ENCODE peak calls at places on chromosomes 11 and 22, in four cellular contexts. One of them, this sample, is unnamed.

GRCh38 chr11:59097113-59097708 is 9.8 kb upstream of the FAM111B start:
- DNase-seq in PC-9: peak
- DNase-seq in neural progenitor cell: peak
- DNase-seq in hepatocyte: peak
- DNase-seq in this sample: peak

GRCh38 chr11:108235633-108236032 is 12.8 kb downstream of the ATM start:
- DNase-seq in PC-9: no peak
- DNase-seq in hepatocyte: no peak
- DNase-seq in neural progenitor cell: no peak
- DNase-seq in this sample: no peak

GRCh38 chr22:32206774-32207758 is 2.2 kb upstream of the RFPL2 start:
- DNase-seq in neural progenitor cell: peak
- DNase-seq in hepatocyte: peak
- DNase-seq in PC-9: peak
- DNase-seq in this sample: no peak

GRCh38 chr22:19287076-19287724 is 4.3 kb downstream of the CLTCL1 start:
- DNase-seq in PC-9: peak
- DNase-seq in neural progenitor cell: peak
- DNase-seq in hepatocyte: no peak
- DNase-seq in this sample: no peak

GRCh38 chr11:132520199-132520598 is 1012.1 kb downstream of the OPCML start:
- DNase-seq in neural progenitor cell: no peak
- DNase-seq in hepatocyte: no peak
- DNase-seq in PC-9: no peak
- DNase-seq in this sample: no peak

GRCh38 chr11:130001491-130002351 is 914 bp downstream of the PRDM10 start:
- DNase-seq in neural progenitor cell: peak
- DNase-seq in PC-9: peak
- DNase-seq in hepatocyte: peak
- DNase-seq in this sample: no peak

GRCh38 chr11:31022080-31022479 is 347.5 kb downstream of the DCDC1 start:
- DNase-seq in hepatocyte: no peak
- DNase-seq in PC-9: no peak
- DNase-seq in neural progenitor cell: no peak
- DNase-seq in this sample: no peak

GRCh38 chr11:70737816-70738630 is 339.7 kb downstream of the CTTN start:
- DNase-seq in neural progenitor cell: no peak
- DNase-seq in hepatocyte: no peak
- DNase-seq in PC-9: no peak
- DNase-seq in this sample: no peak

GRCh38 chr11:65491614-65492386 is 7.0 kb upstream of the MALAT1 start:
- DNase-seq in neural progenitor cell: peak
- DNase-seq in PC-9: peak
- DNase-seq in hepatocyte: peak
- DNase-seq in this sample: peak

GRCh38 chr22:43526951-43527350 is 115.1 kb downstream of the MPPED1 start:
- DNase-seq in PC-9: no peak
- DNase-seq in neural progenitor cell: no peak
- DNase-seq in hepatocyte: no peak
- DNase-seq in this sample: no peak

GRCh38 chr22:27720860-27721259 is 80.7 kb downstream of the MN1 start:
- DNase-seq in neural progenitor cell: no peak
- DNase-seq in hepatocyte: no peak
- DNase-seq in PC-9: no peak
- DNase-seq in this sample: no peak

GRCh38 chr22:18023509-18024275 is 669 bp downstream of the MICAL3 start:
- DNase-seq in PC-9: peak
- DNase-seq in neural progenitor cell: peak
- DNase-seq in hepatocyte: peak
- DNase-seq in this sample: peak

GRCh38 chr22:50577987-50578775 is at the start of gene CPT1B:
- DNase-seq in PC-9: no peak
- DNase-seq in hepatocyte: no peak
- DNase-seq in neural progenitor cell: no peak
- DNase-seq in this sample: peak
- TF ChIP-seq EZH2 in PC-9: no peak
- TF ChIP-seq EZH2 in hepatocyte: no peak
- TF ChIP-seq EZH2 in neural progenitor cell: no peak
- TF ChIP-seq EZH2 in this sample: no peak

GRCh38 chr11:44913502-44913901 is 37.2 kb downstream of the TP53I11 start:
- DNase-seq in PC-9: no peak
- DNase-seq in hepatocyte: no peak
- DNase-seq in neural progenitor cell: no peak
- DNase-seq in this sample: no peak
- TF ChIP-seq EZH2 in PC-9: no peak
- TF ChIP-seq EZH2 in hepatocyte: no peak
- TF ChIP-seq EZH2 in neural progenitor cell: no peak
- TF ChIP-seq EZH2 in this sample: no peak

GRCh38 chr11:862028-862703 is 19.5 kb downstream of the TSPAN4 start:
- DNase-seq in PC-9: no peak
- DNase-seq in hepatocyte: no peak
- DNase-seq in neural progenitor cell: peak
- DNase-seq in this sample: peak
- TF ChIP-seq EZH2 in PC-9: no peak
- TF ChIP-seq EZH2 in hepatocyte: no peak
- TF ChIP-seq EZH2 in neural progenitor cell: no peak
- TF ChIP-seq EZH2 in this sample: no peak

GRCh38 chr11:17745032-17745772 is 10.6 kb downstream of the KCNC1 start:
- DNase-seq in neural progenitor cell: no peak
- DNase-seq in PC-9: no peak
- DNase-seq in hepatocyte: no peak
- DNase-seq in this sample: no peak
- TF ChIP-seq EZH2 in neural progenitor cell: no peak
- TF ChIP-seq EZH2 in PC-9: no peak
- TF ChIP-seq EZH2 in hepatocyte: no peak
- TF ChIP-seq EZH2 in this sample: no peak

DNA sequence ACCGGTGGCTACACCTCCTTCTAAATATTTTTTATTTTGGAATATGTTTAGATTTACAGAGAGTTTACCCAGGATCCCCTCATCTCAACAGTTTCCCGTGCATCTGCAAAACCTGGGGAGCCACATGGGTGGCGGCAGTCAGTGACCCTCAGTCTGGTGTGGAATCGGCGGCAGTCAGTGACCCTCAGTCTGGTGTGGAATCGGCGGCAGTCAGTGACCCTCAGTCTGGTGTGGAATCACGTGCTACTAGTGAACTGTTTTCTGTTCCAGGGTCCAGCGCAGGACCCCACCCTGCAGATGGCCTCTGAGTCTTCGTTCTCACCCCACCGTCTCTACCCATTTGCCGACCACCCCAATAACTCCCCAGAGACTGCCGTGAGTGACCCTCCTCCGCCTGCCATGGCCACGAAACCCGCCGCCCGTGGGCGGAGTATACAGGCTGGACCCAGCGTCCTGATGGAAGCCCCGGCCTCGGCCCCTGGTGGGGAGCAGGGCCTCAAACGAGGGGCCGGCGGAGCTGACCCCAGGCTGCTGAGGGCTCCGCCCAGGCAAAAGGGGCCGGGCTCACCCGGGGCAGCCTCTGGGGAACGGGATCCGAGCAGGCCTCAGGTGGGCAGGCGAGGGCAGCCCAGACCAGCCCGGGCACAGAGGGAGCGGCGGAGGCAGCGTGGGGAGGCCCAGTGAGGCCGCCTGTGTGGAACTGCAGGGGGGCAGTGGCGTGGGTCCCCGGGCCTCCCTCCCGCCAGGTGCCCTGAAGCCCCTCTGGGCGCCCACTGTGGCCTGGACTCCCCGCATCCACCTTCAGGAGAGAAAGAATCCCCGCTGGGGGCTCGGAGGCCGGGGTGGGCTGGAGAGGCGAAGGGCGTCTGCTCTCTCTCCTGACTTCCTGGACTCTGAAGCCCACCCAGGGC is 2.5 kb downstream of the IL17REL start:
- DNase-seq in PC-9: no peak
- DNase-seq in neural progenitor cell: no peak
- DNase-seq in hepatocyte: peak
- DNase-seq in this sample: no peak
- TF ChIP-seq EZH2 in PC-9: no peak
- TF ChIP-seq EZH2 in neural progenitor cell: no peak
- TF ChIP-seq EZH2 in hepatocyte: no peak
- TF ChIP-seq EZH2 in this sample: no peak

DNA sequence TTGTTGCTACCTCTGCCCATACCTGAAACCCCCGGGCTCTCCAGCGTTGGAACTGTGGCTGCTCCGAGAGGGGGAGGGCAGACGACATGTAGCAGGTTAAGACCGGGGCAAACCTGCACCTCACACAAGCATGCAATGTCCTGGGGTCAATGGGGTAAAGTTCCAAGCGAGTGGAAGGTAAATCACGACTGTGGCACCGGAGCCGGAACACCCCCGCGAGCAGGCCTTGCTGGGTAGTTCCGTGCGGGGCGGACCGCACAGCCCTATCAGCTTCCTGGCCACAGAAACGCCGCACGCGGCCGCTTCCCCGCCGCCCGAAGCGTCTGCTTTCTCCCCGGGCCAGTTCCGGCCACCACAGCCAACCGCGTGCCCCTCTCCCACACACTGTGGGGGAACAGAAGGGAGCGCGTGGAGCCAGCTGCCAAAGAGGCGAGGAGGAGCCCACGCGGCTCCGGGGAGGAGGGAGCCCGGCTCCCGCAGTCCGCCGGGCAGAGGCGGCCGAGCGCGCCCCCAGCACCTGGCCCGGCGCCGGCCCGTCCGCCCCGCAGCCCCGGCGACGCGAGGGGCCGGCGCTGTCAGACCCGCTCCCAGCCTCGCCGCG is 1.6 kb downstream of the SPTBN2 start:
- DNase-seq in hepatocyte: peak
- DNase-seq in neural progenitor cell: peak
- DNase-seq in PC-9: no peak
- DNase-seq in this sample: peak
- TF ChIP-seq EZH2 in hepatocyte: no peak
- TF ChIP-seq EZH2 in neural progenitor cell: peak
- TF ChIP-seq EZH2 in PC-9: no peak
- TF ChIP-seq EZH2 in this sample: no peak